ENCODE peak calls at places on chromosomes 5 and 9, in five cellular contexts. I is GM12865, Z is right atrium auricular region, G is colonic mucosa, Y is RWPE1. K is an unnamed sample.

GRCh38 chr5:155838394-155838793 is 488.6 kb upstream of the SGCD start:
- DNase-seq in I (no peak), Z (no peak), G (no peak), Y (no peak), K (no peak)

GRCh38 chr9:124348831-124349230 is 66.4 kb downstream of the PSMB7 start:
- DNase-seq in I (peak), Z (no peak), G (no peak), Y (no peak), K (peak)

GRCh38 chr9:104269996-104270963 is 176.2 kb downstream of the SMC2 start:
- DNase-seq in I (no peak), Z (no peak), G (no peak), Y (no peak), K (no peak)

GRCh38 chr5:97118623-97119022 is 23.8 kb downstream of the LIX1 start:
- DNase-seq in I (peak), Z (no peak), G (no peak), Y (no peak), K (no peak)

GRCh38 chr5:131379723-131380122 is 115.9 kb downstream of the CDC42SE2 start:
- DNase-seq in I (peak), Z (no peak), G (no peak), Y (no peak), K (peak)

GRCh38 chr9:96293481-96293880 is 8.5 kb downstream of the HSD17B3 start:
- DNase-seq in I (no peak), Z (no peak), G (no peak), Y (no peak), K (no peak)

GRCh38 chr9:77810047-77810446 is 161.9 kb upstream of the GNA14 start:
- DNase-seq in I (no peak), Z (no peak), G (no peak), Y (no peak), K (no peak)

GRCh38 chr5:119333421-119333851 is 22.4 kb upstream of the TNFAIP8 start:
- DNase-seq in I (no peak), Z (no peak), G (no peak), Y (peak), K (no peak)

GRCh38 chr9:79672891-79673290 is 101.1 kb downstream of the TLE4 start:
- DNase-seq in I (no peak), Z (no peak), G (no peak), Y (no peak), K (no peak)

GRCh38 chr5:11126844-11127243 is 365.8 kb upstream of the DAP start:
- DNase-seq in I (no peak), Z (no peak), G (no peak), Y (no peak), K (no peak)

GRCh38 chr5:1552469-1553255 is 28.9 kb upstream of the LPCAT1 start:
- DNase-seq in I (no peak), Z (peak), G (peak), Y (no peak), K (no peak)

GRCh38 chr5:50751064-50751657 is 84.7 kb downstream of the PARP8 start:
- DNase-seq in I (peak), Z (no peak), G (peak), Y (peak), K (peak)
- TF ChIP-seq CTCF in I (peak), Z (peak), G (peak), Y (peak), K (peak)

GRCh38 chr9:116151199-116151598 is 2.4 kb upstream of the PAPPA start:
- DNase-seq in I (no peak), Z (no peak), G (no peak), Y (no peak), K (no peak)
- TF ChIP-seq CTCF in I (no peak), Z (no peak), G (no peak), Y (no peak), K (no peak)

GRCh38 chr5:124176692-124177091 is 569.7 kb downstream of the ZNF608 start:
- DNase-seq in I (no peak), Z (peak), G (no peak), Y (no peak), K (no peak)
- TF ChIP-seq CTCF in I (no peak), Z (peak), G (no peak), Y (no peak), K (no peak)

GRCh38 chr5:126354012-126354856 is 69.0 kb upstream of the GRAMD2B start:
- DNase-seq in I (peak), Z (no peak), G (no peak), Y (peak), K (peak)
- TF ChIP-seq CTCF in I (peak), Z (peak), G (peak), Y (peak), K (peak)

K was measured in GM13977.